ENCODE peak calls at places on chromosomes 12 and 14, in nine cellular contexts. X, G, T, V, F, P, M, L and K are unnamed samples.

GRCh38 chr14:77844802-77845201 is 44.9 kb downstream of the ADCK1 start:
- DNase-seq in G (no peak), P (no peak), M (no peak), V (no peak), X (no peak), L (no peak), T (no peak), F (no peak), K (no peak)

GRCh38 chr14:97468220-97468619 is 671.0 kb downstream of the VRK1 start:
- DNase-seq in X (no peak), V (no peak), F (no peak), L (no peak), T (no peak), G (no peak), M (no peak), P (no peak), K (no peak)

GRCh38 chr12:104215638-104216297 is at the start of gene TXNRD1:
- DNase-seq in V (peak), M (peak), P (peak), X (peak), G (peak), T (no peak), F (peak), L (peak), K (no peak)

GRCh38 chr12:129629901-129630300 is 273.9 kb downstream of the TMEM132D start:
- DNase-seq in M (no peak), T (no peak), F (no peak), X (no peak), L (no peak), V (peak), G (no peak), P (no peak), K (no peak)

GRCh38 chr14:22533057-22533704 is 55.8 kb downstream of the DAD1 start:
- DNase-seq in G (no peak), X (no peak), P (no peak), V (no peak), F (no peak), M (peak), T (no peak), L (no peak), K (no peak)

GRCh38 chr12:76195920-76196319 is 111.4 kb upstream of the NAP1L1 start:
- DNase-seq in V (no peak), T (no peak), X (no peak), L (no peak), P (no peak), G (no peak), M (no peak), F (no peak), K (no peak)

GRCh38 chr12:106144847-106145246 is 6.1 kb upstream of the NUAK1 start:
- DNase-seq in T (no peak), P (no peak), L (no peak), X (no peak), M (no peak), F (peak), G (peak), V (no peak), K (no peak)

GRCh38 chr12:29133141-29133540 is 15.9 kb upstream of the FAR2 start:
- DNase-seq in F (no peak), G (no peak), T (no peak), V (no peak), X (no peak), M (no peak), P (no peak), L (no peak), K (no peak)

GRCh38 chr12:68368332-68368731 is 36.2 kb upstream of the MDM1 start:
- DNase-seq in X (no peak), L (no peak), G (peak), M (no peak), P (peak), V (no peak), F (no peak), T (no peak), K (no peak)

GRCh38 chr12:51864701-51865469 is 16.4 kb upstream of the FIGNL2 start:
- DNase-seq in T (no peak), G (peak), X (no peak), F (peak), P (no peak), M (no peak), V (no peak), L (no peak), K (no peak)

GRCh38 chr12:32821293-32822089 is 65.8 kb upstream of the YARS2 start:
- DNase-seq in G (no peak), M (no peak), X (no peak), V (no peak), P (no peak), T (no peak), F (no peak), L (no peak), K (no peak)

GRCh38 chr12:6171409-6172015 is 28.7 kb upstream of the CD9 start:
- DNase-seq in G (no peak), L (no peak), T (no peak), X (no peak), P (no peak), F (no peak), M (no peak), V (no peak), K (no peak)

GRCh38 chr12:51972849-51973273 is 21.4 kb downstream of the ACVR1B start:
- DNase-seq in L (peak), G (peak), F (no peak), P (no peak), X (no peak), M (no peak), V (no peak), T (no peak), K (no peak)

GRCh38 chr12:13595536-13596450 is 385.6 kb downstream of the GRIN2B start:
- DNase-seq in T (no peak), M (no peak), F (no peak), X (no peak), G (no peak), L (no peak), V (no peak), P (no peak), K (no peak)

GRCh38 chr12:128798543-128799341 is 25.0 kb downstream of the SLC15A4 start:
- DNase-seq in L (no peak), X (no peak), T (no peak), P (no peak), F (no peak), V (no peak), M (peak), G (no peak), K (no peak)

GRCh38 chr12:455821-456220 is 3.9 kb upstream of the B4GALNT3 start:
- DNase-seq in F (no peak), M (no peak), T (no peak), V (no peak), X (no peak), L (no peak), G (no peak), P (no peak), K (no peak)

GRCh38 chr12:20445693-20446092 is 77.4 kb downstream of the PDE3A start:
- DNase-seq in X (no peak), T (no peak), P (no peak), F (no peak), V (no peak), M (no peak), L (no peak), G (no peak), K (no peak)

GRCh38 chr14:60553855-60554254 is 44.9 kb downstream of the SIX6 start:
- DNase-seq in M (no peak), X (no peak), V (no peak), T (no peak), L (no peak), F (no peak), G (peak), P (no peak), K (no peak)

GRCh38 chr12:27982380-27982779 is 9.8 kb upstream of the PTHLH start:
- DNase-seq in G (peak), P (no peak), X (no peak), F (no peak), V (no peak), M (no peak), L (no peak), T (no peak), K (no peak)

GRCh38 chr12:47376937-47377336 is 297.2 kb upstream of the AMIGO2 start:
- DNase-seq in L (no peak), M (no peak), F (no peak), G (peak), V (no peak), X (no peak), P (peak), T (no peak), K (no peak)

GRCh38 chr14:24784981-24785380 is 151.0 kb upstream of the GZMB start:
- DNase-seq in M (no peak), G (no peak), T (no peak), P (no peak), X (no peak), L (peak), V (no peak), F (no peak), K (no peak)

GRCh38 chr14:87908591-87908990 is 84.4 kb downstream of the GALC start:
- DNase-seq in X (no peak), M (no peak), P (no peak), L (peak), G (no peak), F (no peak), V (no peak), T (no peak), K (no peak)

GRCh38 chr12:100688451-100688864 is 106.1 kb upstream of the ANO4 start:
- DNase-seq in P (no peak), G (no peak), F (no peak), T (no peak), X (no peak), L (no peak), V (no peak), M (no peak), K (no peak)

GRCh38 chr12:68577949-68578348 is 32.8 kb upstream of the RAP1B start:
- DNase-seq in V (no peak), P (no peak), L (no peak), M (no peak), G (no peak), T (no peak), X (no peak), F (no peak), K (no peak)

GRCh38 chr14:63276492-63277342 is 42.0 kb downstream of the GPHB5 start:
- DNase-seq in P (peak), T (peak), G (peak), X (no peak), F (peak), L (no peak), V (peak), M (peak), K (peak)

GRCh38 chr12:19850341-19851065 is 411.2 kb downstream of the AEBP2 start:
- DNase-seq in L (no peak), G (peak), X (no peak), M (no peak), P (no peak), V (no peak), F (peak), T (no peak), K (no peak)

GRCh38 chr12:46383654-46384450 is 11.3 kb upstream of the SLC38A2 start:
- DNase-seq in F (peak), X (peak), P (peak), G (peak), L (peak), M (peak), V (peak), T (peak), K (no peak)

GRCh38 chr14:94355191-94355794 is 32.2 kb upstream of the SERPINA6 start:
- DNase-seq in T (no peak), P (peak), L (peak), X (peak), M (no peak), V (peak), F (peak), G (peak), K (no peak)

GRCh38 chr12:127487031-127487430 is 779.9 kb upstream of the TMEM132C start:
- DNase-seq in M (no peak), G (no peak), P (no peak), X (no peak), F (no peak), L (no peak), T (no peak), V (no peak), K (no peak)

GRCh38 chr14:34258318-34258717 is 203.7 kb downstream of the SPTSSA start:
- DNase-seq in G (peak), T (no peak), X (no peak), F (no peak), P (peak), L (no peak), V (no peak), M (no peak), K (no peak)

GRCh38 chr14:29580763-29581162 is 346.9 kb downstream of the PRKD1 start:
- DNase-seq in P (no peak), T (no peak), G (no peak), M (no peak), X (no peak), F (no peak), V (no peak), L (no peak), K (no peak)

GRCh38 chr12:53279888-53280498 is 11.9 kb downstream of the ESPL1 start:
- DNase-seq in X (no peak), G (no peak), P (no peak), M (no peak), V (no peak), L (no peak), F (no peak), T (no peak), K (no peak)